ENCODE peak calls at places on chromosome 16, in five cellular contexts. Z is cardiac muscle cell; N is tibial artery; A is PC-3; B is CD8-positive, alpha-beta memory T cell. I is an unnamed sample.
A peak's percentile ranks its signal among the peaks of the same experiment; 100 is the strongest.

GRCh38 chr16:86895609-86896008 is 317.3 kb downstream of the FOXL1 start:
- DNase-seq in N (no peak), B (no peak), A (no peak), Z (no peak), I (no peak)

GRCh38 chr16:49281843-49282642 is 405 bp upstream of the CBLN1 start:
- DNase-seq in N (peak; percentile 56), A (peak; percentile 46), B (no peak), Z (peak; percentile 76), I (peak; percentile 84)

GRCh38 chr16:7304257-7304656 is 28.4 kb upstream of the RBFOX1 start:
- DNase-seq in N (no peak), Z (no peak), B (no peak), A (no peak), I (no peak)

GRCh38 chr16:80056334-80056733 is 455.8 kb upstream of the MAF start:
- DNase-seq in N (peak; percentile 38), Z (peak; percentile 5), B (no peak), A (no peak), I (no peak)

GRCh38 chr16:86626284-86626683 is 47.9 kb downstream of the FOXL1 start:
- DNase-seq in N (no peak), B (no peak), A (no peak), Z (no peak), I (no peak)

GRCh38 chr16:68194263-68194662 is 41.7 kb downstream of the ESRP2 start:
- DNase-seq in A (no peak), N (no peak), B (no peak), Z (no peak), I (no peak)

GRCh38 chr16:68646948-68647659 is 2.0 kb downstream of the CDH3 start:
- DNase-seq in Z (no peak), A (peak; percentile 48), B (no peak), N (no peak), I (no peak)

GRCh38 chr16:19735074-19735867 is 17.2 kb downstream of the IQCK start:
- DNase-seq in B (no peak), N (no peak), A (no peak), Z (no peak), I (no peak)

GRCh38 chr16:83953796-83954576 is 946 bp downstream of the OSGIN1 start:
- DNase-seq in Z (peak; percentile 27), B (no peak), A (peak; percentile 58), N (no peak), I (no peak)

GRCh38 chr16:88505405-88506082 is 52.5 kb downstream of the ZFPM1 start:
- DNase-seq in A (peak; percentile 39), B (peak; percentile 63), N (no peak), Z (peak; percentile 30), I (no peak)

GRCh38 chr16:67862623-67863583 is 9.9 kb upstream of the EDC4 start:
- DNase-seq in B (no peak), N (peak; percentile 88), Z (peak; percentile 60), A (no peak), I (no peak)

GRCh38 chr16:62213763-62214162 is 177.5 kb upstream of the CDH8 start:
- DNase-seq in Z (no peak), A (no peak), B (no peak), N (no peak), I (no peak)

GRCh38 chr16:79451196-79451816 is 149.2 kb downstream of the MAF start:
- DNase-seq in B (no peak), A (no peak), N (no peak), Z (no peak), I (no peak)

GRCh38 chr16:21218135-21218534 is 6.8 kb upstream of the ZP2 start:
- DNase-seq in N (no peak), Z (peak; percentile 31), B (no peak), A (no peak), I (no peak)

GRCh38 chr16:74216319-74216718 is 80.3 kb upstream of the PSMD7 start:
- DNase-seq in A (no peak), N (no peak), Z (no peak), B (no peak), I (no peak)

GRCh38 chr16:2795714-2796143 is 2.5 kb upstream of the PRSS41 start:
- DNase-seq in A (no peak), B (no peak), Z (no peak), N (no peak), I (peak; percentile 28)

GRCh38 chr16:12459401-12459791 is 344.3 kb downstream of the CPPED1 start:
- DNase-seq in Z (no peak), N (peak; percentile 60), A (no peak), B (no peak), I (no peak)

GRCh38 chr16:81081007-81081406 is 4.0 kb upstream of the C16orf46 start:
- DNase-seq in N (no peak), B (no peak), A (no peak), Z (no peak), I (no peak)

GRCh38 chr16:2475413-2476344 is 752 bp downstream of the TBC1D24 start:
- DNase-seq in N (no peak), A (no peak), Z (no peak), B (peak; percentile 26), I (no peak)

GRCh38 chr16:65229191-65229662 is 107.4 kb upstream of the CDH11 start:
- DNase-seq in A (no peak), B (no peak), N (no peak), Z (peak; percentile 50), I (no peak)

GRCh38 chr16:83913234-83913633 is 14.3 kb downstream of the MLYCD start:
- DNase-seq in Z (peak; percentile 43), N (no peak), A (no peak), B (no peak), I (no peak)

GRCh38 chr16:14600164-14600563 is 29.9 kb downstream of the PARN start:
- DNase-seq in Z (peak; percentile 51), B (no peak), A (peak; percentile 47), N (no peak), I (no peak)

GRCh38 chr16:50120732-50121131 is 32.4 kb upstream of the TENT4B start:
- DNase-seq in A (no peak), B (no peak), Z (no peak), N (no peak), I (no peak)

GRCh38 chr16:80948886-80949502 is 57.7 kb downstream of the CMC2 start:
- DNase-seq in A (peak; percentile 48), B (peak; percentile 5), Z (peak; percentile 71), N (peak; percentile 45), I (no peak)

GRCh38 chr16:83023640-83024039 is 396.9 kb downstream of the CDH13 start:
- DNase-seq in N (no peak), Z (no peak), B (no peak), A (no peak), I (no peak)

DNA sequence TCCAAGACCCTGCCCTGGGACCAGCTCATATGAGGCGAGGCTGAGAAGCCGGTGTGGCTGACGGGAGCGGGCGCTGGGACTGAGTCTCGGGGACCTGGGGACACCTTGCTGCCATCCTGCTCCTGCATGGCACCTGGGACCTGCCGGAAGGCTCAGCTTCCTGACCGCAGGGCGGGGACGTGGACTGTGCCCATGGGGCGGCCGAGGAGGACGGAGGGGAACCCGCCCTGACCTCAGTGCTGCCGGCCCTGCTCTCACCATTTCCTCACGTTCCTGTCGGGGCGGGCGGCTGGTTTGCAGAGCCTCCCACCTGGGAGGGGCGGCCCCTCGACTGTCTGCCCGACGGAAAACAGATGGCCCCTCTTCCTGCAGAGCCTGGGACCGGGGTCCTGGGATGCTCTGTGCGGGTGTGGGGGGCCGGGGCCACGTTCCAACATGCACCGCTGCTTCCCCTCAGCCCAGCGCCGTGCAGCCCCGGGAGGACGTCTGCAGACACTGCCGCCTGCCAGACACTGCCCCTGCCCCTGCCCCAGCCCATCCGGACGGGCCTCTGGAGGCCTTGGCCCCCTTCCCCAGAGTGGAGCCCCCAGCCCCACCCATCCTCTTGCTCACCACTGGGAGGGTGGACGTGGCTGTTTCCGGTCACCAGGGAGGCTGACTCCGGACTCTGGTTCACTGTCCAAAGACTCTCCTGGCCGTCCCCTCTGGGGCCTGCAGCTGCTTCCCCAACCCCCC is 43.9 kb upstream of the SSTR5 start:
- DNase-seq in N (no peak), A (no peak), Z (no peak), B (no peak), I (no peak)
- H3K4me3 ChIP-seq in N (no peak overlapping the region), A (no peak overlapping the region), Z (no peak overlapping the region), B (no peak overlapping the region), I (no peak overlapping the region)

GRCh38 chr16:31874354-31875111 is 926 bp downstream of the ZNF267 start:
- DNase-seq in Z (peak; percentile 51), A (peak; percentile 50), N (no peak), B (no peak), I (no peak)

GRCh38 chr16:31873556-31874353 is at the start of gene ZNF267:
- DNase-seq in B (peak; percentile 89), Z (peak; percentile 94), A (peak; percentile 86), N (peak; percentile 98), I (peak; percentile 91)

GRCh38 chr16:31876955-31877828 is 3.6 kb downstream of the ZNF267 start:
- DNase-seq in N (no peak), A (peak; percentile 80), Z (peak; percentile 83), B (no peak), I (no peak)

GRCh38 chr16:31877876-31878642 is 4.5 kb downstream of the ZNF267 start:
- DNase-seq in B (no peak), Z (no peak), N (no peak), A (no peak), I (no peak)

DNA sequence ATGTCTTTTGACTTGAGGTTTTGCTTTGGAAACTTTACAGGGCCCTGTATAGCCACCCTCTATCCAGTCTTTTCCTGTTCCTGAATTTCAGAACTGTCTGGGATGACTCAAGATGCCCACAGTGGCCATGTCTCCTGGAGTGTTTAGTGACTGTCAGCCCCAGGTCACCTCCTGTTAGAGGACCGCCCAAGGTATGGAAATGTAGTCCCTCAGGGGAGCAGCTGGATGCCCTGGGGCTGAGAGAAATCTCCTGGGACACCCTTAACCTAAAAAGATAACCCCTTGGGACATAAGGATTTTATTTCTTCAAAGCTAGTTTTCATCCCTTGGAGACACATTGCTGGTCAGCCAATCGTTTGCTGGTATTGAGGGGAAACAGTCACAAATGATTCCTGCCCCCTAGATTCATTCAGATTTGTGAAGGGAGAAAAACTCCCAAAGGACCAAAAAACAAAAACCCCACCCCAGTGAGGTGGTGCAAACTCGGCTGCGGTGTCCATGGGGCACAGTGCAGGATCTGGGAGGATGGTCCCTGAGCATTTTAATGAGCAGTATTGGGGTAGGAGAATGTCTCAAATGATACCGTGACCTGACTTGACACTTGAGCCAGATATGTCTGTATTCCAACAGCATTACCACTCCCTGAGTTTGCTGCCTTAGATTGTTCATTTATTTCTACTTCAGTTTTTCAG is 1.7 kb downstream of the ZNF267 start:
- DNase-seq in N (no peak), Z (peak; percentile 54), A (peak; percentile 27), B (no peak), I (no peak)
- H3K4me1 ChIP-seq in N (peaks cover 53% of the 10 kb centered on the region), Z (peaks cover 14% of the 10 kb centered on the region), A (peaks cover 31% of the 10 kb centered on the region), B (peaks cover 77% of the 10 kb centered on the region), I (peaks cover 21% of the 10 kb centered on the region)

GRCh38 chr16:73053379-73054130 is 5.6 kb upstream of the ZFHX3 start:
- DNase-seq in N (no peak), Z (peak; percentile 78), A (peak; percentile 78), B (no peak), I (peak; percentile 84)
- H3K4me3 ChIP-seq in N (peak overlapping the region; percentile 84), Z (no peak overlapping the region), A (peak overlapping the region; percentile 85), B (no peak overlapping the region), I (peak overlapping the region; percentile 8)

GRCh38 chr16:63983401-63983800 is 1138.5 kb downstream of the CDH11 start:
- DNase-seq in Z (no peak), A (peak; percentile 44), B (no peak), N (no peak), I (no peak)

GRCh38 chr16:63976345-63976744 is 1145.5 kb downstream of the CDH11 start:
- DNase-seq in A (no peak), B (no peak), N (no peak), Z (no peak), I (no peak)

GRCh38 chr16:63978240-63978639 is 1143.6 kb downstream of the CDH11 start:
- DNase-seq in Z (no peak), B (no peak), A (no peak), N (no peak), I (no peak)

GRCh38 chr16:63981639-63982038 is 1140.2 kb downstream of the CDH11 start:
- DNase-seq in B (no peak), N (no peak), Z (peak; percentile 1), A (no peak), I (no peak)

GRCh38 chr16:63982156-63982555 is 1139.7 kb downstream of the CDH11 start:
- DNase-seq in A (no peak), N (no peak), Z (no peak), B (no peak), I (no peak)
- H3K4me1 ChIP-seq in A (no peaks in the 10 kb centered on the region), N (no peaks in the 10 kb centered on the region), Z (no peaks in the 10 kb centered on the region), B (no peaks in the 10 kb centered on the region), I (no peaks in the 10 kb centered on the region)

I was measured in RWPE2.